ENCODE peak calls at places on chromosomes 4 and X, in nine cellular contexts. W, O, Q, B, L, H, C, P and K are unnamed samples.

GRCh38 chr4:19512086-19512485 is 739.6 kb upstream of the SLIT2 start:
- DNase-seq in W (no peak), O (no peak), Q (no peak), B (no peak), L (no peak), H (no peak), C (no peak), P (no peak), K (no peak)

GRCh38 chr4:186644737-186645261 is 78.9 kb downstream of the FAT1 start:
- DNase-seq in W (peak; percentile 80), O (no peak), Q (no peak), B (no peak), L (peak; percentile 30), H (peak; percentile 85), C (peak; percentile 41), P (no peak), K (no peak)

GRCh38 chrX:2627272-2627867 is 63.7 kb upstream of the CD99 start:
- DNase-seq in W (peak; percentile 71), O (no peak), Q (no peak), B (no peak), L (peak; percentile 25), H (peak; percentile 63), C (peak; percentile 46), P (peak; percentile 19), K (no peak)

GRCh38 chr4:79390890-79391289 is 17.1 kb downstream of the GK2 start:
- DNase-seq in W (no peak), O (no peak), Q (no peak), B (no peak), L (peak; percentile 0), H (no peak), C (no peak), P (no peak), K (no peak)

GRCh38 chr4:79141530-79141929 is 184.3 kb downstream of the NAA11 start:
- DNase-seq in W (peak; percentile 1), O (peak; percentile 6), Q (no peak), B (no peak), L (peak; percentile 14), H (peak; percentile 16), C (peak; percentile 2), P (no peak), K (no peak)

GRCh38 chr4:38990241-38990640 is 42.0 kb downstream of the TMEM156 start:
- DNase-seq in W (no peak), O (no peak), Q (no peak), B (no peak), L (no peak), H (no peak), C (no peak), P (no peak), K (no peak)

GRCh38 chrX:153966283-153966688 is 5.3 kb downstream of the HCFC1 start:
- DNase-seq in W (no peak), O (no peak), Q (peak; percentile 39), B (peak; percentile 80), L (peak; percentile 69), H (no peak), C (peak; percentile 43), P (no peak), K (no peak)

GRCh38 chr4:34850983-34851382 is 1393.3 kb downstream of the ARAP2 start:
- DNase-seq in W (no peak), O (no peak), Q (no peak), B (no peak), L (peak; percentile 19), H (no peak), C (peak; percentile 17), P (no peak), K (no peak)

GRCh38 chr4:185682236-185682635 is 129.8 kb downstream of the SORBS2 start:
- DNase-seq in W (no peak), O (peak; percentile 8), Q (no peak), B (no peak), L (peak; percentile 88), H (peak; percentile 73), C (peak; percentile 69), P (no peak), K (peak; percentile 16)

GRCh38 chr4:111991797-111992196 is 153.5 kb upstream of the FAM241A start:
- DNase-seq in W (no peak), O (no peak), Q (no peak), B (no peak), L (peak; percentile 50), H (peak; percentile 67), C (peak; percentile 92), P (no peak), K (no peak)

GRCh38 chr4:151013491-151013890 is 1.6 kb downstream of the LRBA start:
- DNase-seq in W (no peak), O (no peak), Q (no peak), B (no peak), L (no peak), H (no peak), C (no peak), P (no peak), K (no peak)
- H3K4me3 ChIP-seq in W (peak overlapping the region; percentile 81), O (no peak overlapping the region), Q (no peak overlapping the region), B (no peak overlapping the region), L (peak overlapping the region; percentile 94), H (peak overlapping the region; percentile 95), C (no peak overlapping the region), P (peak overlapping the region; percentile 82), K (no peak overlapping the region)

GRCh38 chrX:66731398-66731797 is 92.5 kb upstream of the EDA2R start:
- DNase-seq in W (peak; percentile 12), O (peak; percentile 12), Q (no peak), B (no peak), L (peak; percentile 20), H (peak; percentile 68), C (peak; percentile 68), P (peak; percentile 16), K (peak; percentile 25)
- TF ChIP-seq CTCF in W (peak; percentile 56), O (peak; percentile 27), Q (no peak), B (no peak), L (peak; percentile 22), H (peak; percentile 38), C (peak; percentile 47), P (peak; percentile 76), K (peak; percentile 40)

DNA sequence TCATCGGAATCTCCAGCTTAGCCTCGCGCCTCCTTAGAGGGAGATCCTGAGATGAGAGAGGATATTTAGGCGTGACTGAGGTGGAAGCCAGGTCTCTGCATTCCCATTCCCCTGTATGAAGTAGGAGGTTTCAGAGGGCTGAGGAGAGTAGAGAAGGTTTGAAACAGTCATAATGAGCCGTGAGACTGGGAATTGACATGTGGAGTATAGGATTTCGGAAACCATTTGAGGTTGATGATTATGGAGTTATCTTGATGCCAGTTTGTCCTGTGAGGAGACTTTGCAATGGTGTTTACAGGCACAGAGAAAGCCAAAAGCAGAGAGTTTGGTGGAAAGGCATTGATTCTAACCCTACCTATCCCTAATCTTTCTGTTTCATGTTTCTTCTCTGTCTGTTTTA is 2.0 kb downstream of the CHST7 start:
- DNase-seq in W (no peak), O (no peak), Q (no peak), B (no peak), L (no peak), H (no peak), C (no peak), P (no peak), K (no peak)
- H3K4me3 ChIP-seq in W (peak overlapping the region; percentile 74), O (peak overlapping the region; percentile 48), Q (peak overlapping the region; percentile 34), B (peak overlapping the region; percentile 61), L (peak overlapping the region; percentile 77), H (peak overlapping the region; percentile 58), C (peak overlapping the region; percentile 17), P (peak overlapping the region; percentile 56), K (peak overlapping the region; percentile 37)

GRCh38 chrX:11543249-11543648 is 122.5 kb downstream of the ARHGAP6 start:
- DNase-seq in W (no peak), O (no peak), Q (no peak), B (no peak), L (no peak), H (no peak), C (no peak), P (no peak), K (no peak)
- TF ChIP-seq CTCF in W (no peak), O (no peak), Q (no peak), B (no peak), L (no peak), H (no peak), C (no peak), P (peak; percentile 20), K (no peak)

DNA sequence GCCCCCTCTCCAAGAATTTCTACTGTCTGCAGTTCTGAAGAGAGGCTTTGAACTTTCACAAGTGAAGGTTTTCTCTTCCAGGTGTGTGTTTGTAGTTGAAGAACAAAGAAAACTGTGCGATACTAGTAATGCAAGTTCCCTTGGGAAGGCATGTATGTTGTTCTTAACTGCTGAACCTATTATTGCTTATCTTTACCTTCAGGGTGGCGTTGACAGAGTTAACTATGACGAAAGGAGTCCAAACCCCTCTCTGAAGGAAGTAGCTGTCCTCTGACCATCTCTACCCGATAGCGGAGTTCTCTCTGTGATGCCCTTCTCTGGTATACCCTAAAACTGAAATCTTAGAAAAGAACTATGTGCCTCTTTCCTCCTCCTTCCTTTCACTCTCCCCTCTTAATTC is 79.9 kb downstream of the TSPAN7 start:
- DNase-seq in W (no peak), O (no peak), Q (no peak), B (no peak), L (no peak), H (no peak), C (no peak), P (no peak), K (no peak)
- H3K4me3 ChIP-seq in W (no peak overlapping the region), O (no peak overlapping the region), Q (no peak overlapping the region), B (no peak overlapping the region), L (no peak overlapping the region), H (no peak overlapping the region), C (no peak overlapping the region), P (no peak overlapping the region), K (no peak overlapping the region)

DNA sequence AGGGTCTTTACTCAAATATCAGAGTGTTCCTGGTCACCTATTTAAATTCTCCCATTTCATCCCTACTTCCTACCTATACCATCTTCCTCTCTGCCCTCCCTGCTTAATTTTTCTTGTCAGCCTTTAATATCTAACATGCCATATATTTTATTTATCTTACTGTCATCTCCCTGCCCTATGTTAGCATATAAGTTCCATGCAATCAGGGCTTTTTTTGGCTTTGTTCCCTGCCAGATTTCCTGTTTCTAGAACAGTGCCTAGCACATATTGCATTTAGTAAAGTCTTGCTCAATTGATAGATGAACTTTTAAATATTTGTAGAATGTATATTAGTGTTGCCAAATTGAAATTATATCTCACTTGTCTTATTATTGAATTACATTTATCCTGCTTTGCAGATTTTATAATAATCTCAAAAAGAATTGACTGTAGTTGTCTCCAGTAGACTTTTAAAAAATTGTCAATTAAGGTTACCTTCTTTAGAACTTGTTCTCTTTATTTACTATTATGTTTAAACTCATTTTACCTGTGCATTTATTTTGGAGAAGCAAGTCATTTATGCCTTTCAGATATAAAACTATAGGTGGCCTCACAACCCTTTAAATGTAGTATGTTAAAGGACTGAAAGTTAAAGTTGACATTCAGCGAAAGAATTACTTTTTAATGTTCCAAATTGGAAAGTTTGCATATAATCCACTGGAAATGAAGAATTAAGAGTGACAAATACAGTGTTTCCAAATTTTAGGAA is 108.2 kb upstream of the BMPR1B start:
- DNase-seq in W (no peak), O (peak; percentile 16), Q (no peak), B (no peak), L (no peak), H (peak; percentile 65), C (peak; percentile 66), P (no peak), K (no peak)
- TF ChIP-seq CTCF in W (no peak), O (no peak), Q (no peak), B (no peak), L (no peak), H (no peak), C (no peak), P (no peak), K (no peak)